ENCODE peak calls at places on chromosomes 4 and X, in five cellular contexts. X is fibroblast of lung, Y is IMR-90, E is GM12878, G is hepatocyte. A is an unnamed sample.
A peak's percentile ranks its signal among the peaks of the same experiment; 100 is the strongest.

GRCh38 chrX:43745938-43746721 is 90.0 kb downstream of the MAOA start:
- DNase-seq in E (no peak), X (peak; percentile 48), Y (no peak), G (no peak), A (peak; percentile 29)

GRCh38 chr4:177271091-177271490 is 38.6 kb upstream of the NEIL3 start:
- DNase-seq in G (no peak), X (no peak), Y (no peak), E (no peak), A (no peak)

GRCh38 chrX:46991664-46992063 is 79.4 kb downstream of the JADE3 start:
- DNase-seq in X (no peak), Y (no peak), G (no peak), E (no peak), A (no peak)

GRCh38 chr4:109044446-109044845 is 258.0 kb downstream of the COL25A1 start:
- DNase-seq in G (no peak), Y (no peak), X (no peak), E (no peak), A (no peak)

GRCh38 chr4:51866835-51867234 is 23.9 kb downstream of the DCUN1D4 start:
- DNase-seq in X (no peak), E (no peak), G (no peak), Y (no peak), A (no peak)

GRCh38 chrX:110006826-110007375 is 4.0 kb downstream of the TMEM164 start:
- DNase-seq in G (no peak), X (no peak), Y (peak; percentile 19), E (no peak), A (peak; percentile 14)

GRCh38 chr4:103410401-103410800 is 212.3 kb upstream of the CENPE start:
- DNase-seq in E (no peak), Y (no peak), G (no peak), X (no peak), A (no peak)

GRCh38 chr4:108683479-108683878 is 33.1 kb downstream of the OSTC start:
- DNase-seq in E (no peak), G (peak; percentile 21), Y (peak; percentile 41), X (peak; percentile 57), A (peak; percentile 65)

GRCh38 chr4:153476829-153477574 is 10.8 kb downstream of the TMEM131L start:
- DNase-seq in Y (no peak), X (peak; percentile 6), E (no peak), G (no peak), A (no peak)

GRCh38 chr4:78704981-78705757 is 71.0 kb upstream of the BMP2K start:
- DNase-seq in X (peak; percentile 80), G (peak; percentile 38), E (no peak), Y (peak; percentile 78), A (peak; percentile 94)

GRCh38 chr4:147754037-147754445 is 22.2 kb downstream of the ARHGAP10 start:
- DNase-seq in G (no peak), X (peak; percentile 96), Y (peak; percentile 95), E (no peak), A (peak; percentile 86)

GRCh38 chrX:88886908-88887307 is 139.9 kb downstream of the CPXCR1 start:
- DNase-seq in Y (no peak), G (peak; percentile 15), E (no peak), X (no peak), A (no peak)

GRCh38 chr4:121951570-121952110 is at the start of gene TRPC3:
- DNase-seq in Y (peak; percentile 25), G (peak; percentile 47), E (no peak), X (peak; percentile 33), A (peak; percentile 58)

GRCh38 chr4:81845761-81846160 is 374.1 kb upstream of the RASGEF1B start:
- DNase-seq in Y (no peak), X (no peak), E (no peak), G (no peak), A (no peak)

GRCh38 chr4:48766393-48766792 is 13.7 kb downstream of the FRYL start:
- DNase-seq in E (no peak), G (no peak), X (no peak), Y (no peak), A (no peak)

GRCh38 chrX:153538424-153538823 is 21.0 kb downstream of the ATP2B3 start:
- DNase-seq in Y (no peak), E (no peak), G (no peak), X (no peak), A (no peak)

GRCh38 chr4:188025476-188025875 is 29.9 kb downstream of the ZFP42 start:
- DNase-seq in Y (no peak), E (no peak), G (no peak), X (no peak), A (no peak)

GRCh38 chrX:23959781-23960180 is 52.0 kb downstream of the CXorf58 start:
- DNase-seq in G (no peak), X (no peak), Y (no peak), E (no peak), A (no peak)

GRCh38 chr4:169823685-169824084 is 65.9 kb upstream of the HPF1 start:
- DNase-seq in Y (peak; percentile 60), G (peak; percentile 87), E (no peak), X (peak; percentile 64), A (peak; percentile 70)

GRCh38 chrX:9644335-9644734 is 121.3 kb downstream of the GPR143 start:
- DNase-seq in X (no peak), G (no peak), E (peak; percentile 61), Y (no peak), A (no peak)

GRCh38 chr4:40143926-40144508 is 52.8 kb upstream of the RHOH start:
- DNase-seq in E (no peak), G (no peak), X (no peak), Y (no peak), A (no peak)

GRCh38 chr4:20618729-20619128 is 81.5 kb upstream of the PACRGL start:
- DNase-seq in X (no peak), E (no peak), Y (no peak), G (no peak), A (no peak)

GRCh38 chrX:11329016-11329415 is 35.8 kb downstream of the AMELX start:
- DNase-seq in G (no peak), X (peak; percentile 33), Y (peak; percentile 7), E (no peak), A (peak; percentile 47)

GRCh38 chr4:177066746-177067145 is 242.9 kb upstream of the NEIL3 start:
- DNase-seq in Y (no peak), X (no peak), G (no peak), E (no peak), A (no peak)

GRCh38 chr4:163548481-163549243 is 54.2 kb downstream of the TMA16 start:
- DNase-seq in X (peak; percentile 51), E (no peak), G (peak; percentile 71), Y (peak; percentile 69), A (peak; percentile 79)

GRCh38 chr4:143336828-143337599 is at the start of gene GAB1:
- DNase-seq in Y (peak; percentile 80), G (peak; percentile 92), E (no peak), X (peak; percentile 83), A (peak; percentile 90)

GRCh38 chr4:143339497-143339896 is 2.8 kb downstream of the GAB1 start:
- DNase-seq in E (no peak), X (no peak), Y (no peak), G (no peak), A (no peak)

GRCh38 chr4:143335979-143336827 is 473 bp upstream of the GAB1 start:
- DNase-seq in Y (peak; percentile 90), G (peak; percentile 90), E (no peak), X (peak; percentile 90), A (peak; percentile 90)

GRCh38 chr4:143337600-143338287 is 1.1 kb downstream of the GAB1 start:
- DNase-seq in X (peak; percentile 67), E (no peak), Y (peak; percentile 58), G (peak; percentile 78), A (peak; percentile 70)

GRCh38 chr4:143338313-143338712 is 1.6 kb downstream of the GAB1 start:
- DNase-seq in X (no peak), Y (no peak), E (no peak), G (no peak), A (peak; percentile 25)
- H3K4me3 ChIP-seq in X (peak overlapping the region; percentile 83), Y (peak overlapping the region; percentile 94), E (no peak overlapping the region), G (peak overlapping the region; percentile 95), A (peak overlapping the region; percentile 92)

DNA sequence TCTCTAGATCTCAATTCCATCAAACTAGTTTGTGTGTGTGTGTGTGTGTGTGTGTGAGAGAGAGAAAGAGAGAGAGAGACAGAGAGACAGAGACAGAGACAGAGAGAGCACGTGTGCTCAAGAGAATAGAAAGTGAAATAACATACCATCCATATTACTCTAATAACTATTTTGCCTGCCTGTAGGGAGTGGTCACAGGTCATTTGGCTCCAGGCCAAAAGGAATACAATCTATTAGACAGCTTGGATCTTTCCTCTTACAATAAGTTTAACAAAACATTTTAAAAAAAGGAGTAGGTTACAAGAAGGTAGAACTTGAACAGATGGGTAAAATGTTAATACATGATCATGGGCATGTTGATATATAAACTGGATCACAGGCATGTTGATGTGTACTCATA is 76.2 kb downstream of the COL4A6 start:
- DNase-seq in G (peak; percentile 21), E (no peak), Y (no peak), X (no peak), A (no peak)
- H3K4me2 ChIP-seq in G (no peak overlapping the region), E (no peak overlapping the region), Y (no peak overlapping the region), X (no peak overlapping the region), A (no peak overlapping the region)

DNA sequence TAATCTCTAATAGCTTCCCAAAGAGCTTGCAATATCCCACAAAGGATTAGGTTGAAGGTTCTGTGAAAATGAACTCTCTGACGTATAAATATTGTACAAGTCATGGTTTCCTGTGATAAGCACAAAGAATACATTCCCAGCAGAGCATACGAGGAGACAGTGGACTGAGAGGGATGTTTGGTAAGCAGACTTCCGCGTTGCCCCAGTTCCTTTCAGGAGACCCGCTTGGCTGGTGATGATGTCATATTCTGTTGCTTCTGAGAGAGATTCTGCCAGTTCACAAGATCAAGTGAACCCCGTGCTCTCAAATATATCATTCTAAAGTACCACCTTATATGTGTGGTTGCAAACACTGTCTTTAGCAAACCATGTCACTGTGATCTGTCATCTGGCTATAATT is 323.9 kb upstream of the CASK start:
- DNase-seq in E (no peak), Y (peak; percentile 8), G (peak; percentile 8), X (peak; percentile 15), A (peak; percentile 14)
- H2AFZ ChIP-seq in E (no peak overlapping the region), Y (no peak overlapping the region), G (peak overlapping the region; percentile 31), X (no peak overlapping the region), A (peak overlapping the region; percentile 45)

GRCh38 chrX:129961180-129962083 is 21.0 kb upstream of the BCORL1 start:
- DNase-seq in G (peak; percentile 80), E (peak; percentile 17), X (peak; percentile 20), Y (no peak), A (peak; percentile 12)
- H3K4me3 ChIP-seq in G (no peak overlapping the region), E (peak overlapping the region; percentile 37), X (no peak overlapping the region), Y (no peak overlapping the region), A (no peak overlapping the region)

GRCh38 chr4:156673483-156673882 is 298.1 kb downstream of the PDGFC start:
- DNase-seq in X (peak; percentile 83), Y (peak; percentile 16), E (no peak), G (no peak), A (peak; percentile 74)

GRCh38 chr4:156672924-156673323 is 298.7 kb downstream of the PDGFC start:
- DNase-seq in E (no peak), Y (no peak), X (peak; percentile 90), G (no peak), A (peak; percentile 74)

GRCh38 chr4:156677656-156678055 is 293.9 kb downstream of the PDGFC start:
- DNase-seq in Y (no peak), G (no peak), X (no peak), E (no peak), A (no peak)

GRCh38 chr4:156676116-156676851 is 295.3 kb downstream of the PDGFC start:
- DNase-seq in Y (no peak), G (no peak), E (no peak), X (peak; percentile 49), A (peak; percentile 8)

DNA sequence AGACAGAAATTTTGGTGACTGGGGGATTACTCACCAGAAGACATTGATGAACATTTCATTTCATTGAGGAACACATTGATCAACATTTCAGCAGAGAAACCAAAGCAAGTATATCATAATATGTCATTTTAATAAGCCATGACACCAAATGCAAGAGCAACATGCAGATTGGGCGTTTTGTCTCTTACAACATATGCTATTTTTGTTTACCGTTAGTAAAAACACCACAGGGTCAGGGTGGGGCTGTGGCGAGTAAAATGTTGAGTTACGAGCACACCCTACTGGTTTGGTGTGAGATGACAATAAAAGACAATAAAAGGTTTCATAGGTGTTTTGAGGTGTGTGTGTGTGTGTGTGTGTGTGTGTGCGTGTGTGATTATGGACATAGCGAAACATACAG is 294.5 kb downstream of the PDGFC start:
- DNase-seq in G (peak; percentile 44), E (no peak), X (peak; percentile 67), Y (no peak), A (peak; percentile 71)
- H3K4me2 ChIP-seq in G (no peak overlapping the region), E (no peak overlapping the region), X (no peak overlapping the region), Y (no peak overlapping the region), A (peak overlapping the region; percentile 7)